ENCODE peak calls at places on chromosomes 5 and 9, in six cellular contexts. W, A, N, G, O and I are unnamed samples. For H3K36me3, the result is how much of the 10 kb centered on the place peaks cover.

GRCh38 chr5:10695055-10695649 is 65.9 kb downstream of the DAP start:
- DNase-seq in W (no peak), A (peak), N (peak), G (peak), O (peak), I (peak)

GRCh38 chr9:33256236-33256635 is 8.3 kb downstream of the BAG1 start:
- DNase-seq in W (no peak), A (no peak), N (no peak), G (no peak), O (no peak), I (no peak)

GRCh38 chr5:150419630-150420270 is 7.0 kb upstream of the CD74 start:
- DNase-seq in W (no peak), A (no peak), N (peak), G (no peak), O (no peak), I (no peak)

GRCh38 chr9:82923410-82924242 is 139.3 kb downstream of the RASEF start:
- DNase-seq in W (no peak), A (no peak), N (peak), G (peak), O (no peak), I (peak)

GRCh38 chr9:84723426-84723825 is 53.9 kb downstream of the NTRK2 start:
- DNase-seq in W (no peak), A (no peak), N (no peak), G (no peak), O (no peak), I (no peak)

GRCh38 chr5:73640861-73641320 is 14.9 kb downstream of the ARHGEF28 start:
- DNase-seq in W (no peak), A (no peak), N (no peak), G (no peak), O (no peak), I (no peak)

GRCh38 chr9:93187574-93187973 is 3.6 kb downstream of the WNK2 start:
- DNase-seq in W (no peak), A (no peak), N (no peak), G (no peak), O (no peak), I (no peak)

GRCh38 chr5:143002459-143003327 is 232.5 kb downstream of the ARHGAP26 start:
- DNase-seq in W (peak), A (no peak), N (peak), G (peak), O (no peak), I (no peak)

GRCh38 chr9:100346836-100347235 is 5.9 kb downstream of the TEX10 start:
- DNase-seq in W (no peak), A (no peak), N (no peak), G (no peak), O (no peak), I (no peak)

GRCh38 chr5:16140417-16140816 is 39.2 kb downstream of the MARCHF11 start:
- DNase-seq in W (no peak), A (no peak), N (no peak), G (no peak), O (no peak), I (no peak)

GRCh38 chr5:53095222-53095621 is 14.3 kb downstream of the MOCS2 start:
- DNase-seq in W (no peak), A (no peak), N (no peak), G (no peak), O (no peak), I (no peak)

GRCh38 chr5:68171101-68171558 is 44.4 kb upstream of the PIK3R1 start:
- DNase-seq in W (no peak), A (peak), N (peak), G (no peak), O (no peak), I (no peak)

GRCh38 chr5:2376486-2376885 is 375.0 kb downstream of the IRX2 start:
- DNase-seq in W (no peak), A (no peak), N (no peak), G (no peak), O (no peak), I (no peak)

GRCh38 chr9:96874947-96875459 is 20.7 kb upstream of the ZNF782 start:
- DNase-seq in W (peak), A (peak), N (no peak), G (peak), O (no peak), I (no peak)

GRCh38 chr9:131965101-131965500 is 114.6 kb downstream of the MED27 start:
- DNase-seq in W (no peak), A (no peak), N (peak), G (no peak), O (no peak), I (no peak)

GRCh38 chr5:156411131-156411727 is 84.3 kb downstream of the SGCD start:
- DNase-seq in W (no peak), A (no peak), N (no peak), G (no peak), O (no peak), I (no peak)

GRCh38 chr9:128823362-128823902 is 5.1 kb downstream of the ENDOG start:
- DNase-seq in W (no peak), A (peak), N (no peak), G (no peak), O (no peak), I (no peak)

GRCh38 chr5:136269978-136270377 is 77.0 kb upstream of the SMIM32 start:
- DNase-seq in W (no peak), A (no peak), N (no peak), G (no peak), O (no peak), I (no peak)

GRCh38 chr5:157611571-157612067 is 36.0 kb upstream of the ADAM19 start:
- DNase-seq in W (no peak), A (no peak), N (no peak), G (no peak), O (no peak), I (no peak)

GRCh38 chr5:151671979-151672378 is 14.7 kb downstream of the SPARC start:
- DNase-seq in W (no peak), A (no peak), N (no peak), G (no peak), O (no peak), I (no peak)

GRCh38 chr5:130836729-130837660 is 328.1 kb downstream of the HINT1 start:
- DNase-seq in W (no peak), A (no peak), N (no peak), G (no peak), O (no peak), I (no peak)

GRCh38 chr5:87190041-87190440 is 77.6 kb upstream of the RASA1 start:
- DNase-seq in W (no peak), A (no peak), N (no peak), G (no peak), O (no peak), I (no peak)

GRCh38 chr5:139660916-139661814 is 13.0 kb downstream of the CXXC5 start:
- DNase-seq in W (peak), A (peak), N (peak), G (peak), O (peak), I (peak)

GRCh38 chr9:110207071-110207923 is 662 bp downstream of the C9orf152 start:
- DNase-seq in W (no peak), A (no peak), N (no peak), G (no peak), O (no peak), I (no peak)

GRCh38 chr9:93575706-93576295 is 583 bp upstream of the PHF2 start:
- DNase-seq in W (peak), A (no peak), N (peak), G (no peak), O (peak), I (no peak)

GRCh38 chr5:69492391-69493234 is at the start of gene OCLN:
- DNase-seq in W (no peak), A (peak), N (peak), G (no peak), O (peak), I (peak)

GRCh38 chr5:93580387-93581100 is 475 bp downstream of the NR2F1-AS1 start:
- DNase-seq in W (no peak), A (no peak), N (peak), G (no peak), O (peak), I (peak)

GRCh38 chr5:68554566-68555279 is 339.2 kb downstream of the PIK3R1 start:
- DNase-seq in W (no peak), A (peak), N (peak), G (peak), O (peak), I (peak)

GRCh38 chr9:124768275-124768674 is 2.8 kb downstream of the NR6A1 start:
- DNase-seq in W (no peak), A (no peak), N (no peak), G (no peak), O (no peak), I (no peak)

DNA sequence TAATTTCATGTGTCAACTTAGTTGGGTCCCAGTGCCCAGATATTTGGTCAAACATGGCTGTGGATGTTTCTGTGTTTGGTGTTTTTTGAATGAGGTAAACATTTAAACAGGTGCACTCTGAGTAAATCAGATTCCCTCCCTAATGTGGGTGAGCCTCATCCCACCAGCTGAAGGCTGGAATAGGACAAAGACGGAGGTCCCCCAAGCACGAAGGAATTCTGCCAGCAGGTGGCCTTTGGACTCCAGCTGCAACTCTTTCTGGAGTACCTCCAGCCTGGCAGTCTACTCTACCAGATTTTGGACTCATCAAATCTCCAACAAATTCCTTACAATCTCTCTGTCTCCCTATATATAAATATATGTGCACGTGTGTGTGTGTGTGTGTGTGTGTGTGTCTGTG is 118.4 kb downstream of the TENT4A start:
- DNase-seq in W (no peak), A (no peak), N (no peak), G (no peak), O (no peak), I (no peak)
- TF ChIP-seq CTCF in W (no peak), A (no peak), N (no peak), G (no peak), O (no peak), I (no peak)

GRCh38 chr9:18694959-18695668 is 221.2 kb downstream of the ADAMTSL1 start:
- DNase-seq in W (no peak), A (no peak), N (no peak), G (no peak), O (no peak), I (no peak)
- H3K36me3 ChIP-seq in W (under half), A (under half), N (under half), G (under half), O (under half), I (under half)

GRCh38 chr9:108780949-108781734 is 74.6 kb downstream of the ACTL7B start:
- DNase-seq in W (no peak), A (no peak), N (no peak), G (no peak), O (no peak), I (no peak)

GRCh38 chr9:108779506-108779905 is 76.3 kb downstream of the ACTL7B start:
- DNase-seq in W (no peak), A (no peak), N (no peak), G (no peak), O (no peak), I (no peak)

GRCh38 chr9:108775901-108776306 is 79.9 kb downstream of the ACTL7B start:
- DNase-seq in W (no peak), A (no peak), N (no peak), G (no peak), O (no peak), I (no peak)

DNA sequence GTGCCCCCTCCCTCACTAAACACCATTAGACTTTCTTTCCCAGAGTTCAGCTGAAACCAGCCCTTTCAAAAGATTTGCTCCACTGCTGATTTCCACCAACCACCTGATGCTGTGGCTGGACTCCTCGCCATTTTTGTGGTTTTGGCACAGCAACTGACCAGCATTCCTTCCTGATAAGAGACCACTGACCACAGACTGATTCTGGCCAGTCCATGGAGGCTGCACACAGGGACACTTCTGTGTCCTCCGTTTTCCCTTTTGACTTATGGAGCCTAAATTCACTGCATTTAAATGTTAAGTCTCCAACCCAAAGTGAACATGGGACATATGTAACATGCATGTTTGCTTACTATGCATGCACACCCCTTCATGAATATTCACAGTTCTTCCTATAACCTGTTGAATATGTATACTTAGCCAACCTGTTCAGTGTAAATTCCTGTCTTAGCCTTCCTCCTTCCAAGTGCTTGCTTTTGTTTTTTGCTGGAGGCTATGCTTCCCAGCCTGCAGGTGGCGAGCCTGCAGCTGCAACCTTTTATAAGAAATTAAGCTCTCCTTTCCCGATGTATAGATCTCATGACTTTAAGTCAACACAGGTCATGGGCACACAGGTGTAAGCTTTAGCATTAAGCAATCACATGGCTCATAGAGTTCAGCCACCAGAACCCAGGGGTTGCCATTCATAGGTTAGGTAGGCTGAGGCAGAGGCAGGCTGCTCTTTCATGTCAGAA is 78.7 kb downstream of the ACTL7B start:
- DNase-seq in W (no peak), A (no peak), N (no peak), G (peak), O (no peak), I (no peak)
- TF ChIP-seq CTCF in W (no peak), A (no peak), N (peak), G (peak), O (peak), I (no peak)

DNA sequence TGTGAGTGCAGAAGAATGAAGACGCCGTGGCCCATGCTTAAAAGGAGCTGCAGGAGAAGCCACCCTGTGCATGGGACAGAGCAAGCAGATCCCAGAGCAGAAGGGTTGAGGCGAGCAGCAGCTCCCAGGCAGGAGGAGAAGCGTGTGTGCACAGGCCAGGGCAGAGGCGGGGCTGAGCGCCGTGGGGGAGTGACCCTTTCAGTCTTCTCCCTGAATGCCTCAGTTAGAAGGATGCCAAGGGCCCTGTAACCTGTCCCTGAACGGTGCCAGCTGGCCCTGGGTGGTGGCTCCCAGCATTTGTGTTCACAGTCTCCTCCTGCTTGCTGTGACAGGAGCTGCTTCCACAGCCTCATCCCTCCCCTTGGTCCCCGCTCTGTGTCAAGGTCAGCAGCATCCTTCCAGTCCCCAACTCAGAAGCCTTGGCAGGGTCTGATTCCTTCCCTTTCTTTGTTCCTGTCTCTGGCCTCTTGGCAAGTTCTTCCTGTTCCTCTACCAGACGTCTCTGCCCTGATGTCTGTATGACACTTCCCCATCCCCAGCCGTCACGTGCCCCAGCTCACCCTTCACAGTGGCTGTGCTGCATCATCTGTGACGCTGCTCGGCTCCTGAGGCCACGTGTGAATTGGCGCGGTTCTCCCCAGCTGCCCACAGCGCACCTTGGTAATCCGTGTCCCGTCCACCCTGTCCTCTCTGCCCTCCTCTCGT is 5.2 kb downstream of the EXOC3 start:
- DNase-seq in W (no peak), A (peak), N (no peak), G (no peak), O (no peak), I (no peak)
- H3K36me3 ChIP-seq in W (under half), A (under half), N (under half), G (half or more), O (half or more), I (half or more)

GRCh38 chr9:113153599-113153998 is 2.8 kb downstream of the SLC31A2 start:
- DNase-seq in W (no peak), A (no peak), N (no peak), G (no peak), O (no peak), I (no peak)

GRCh38 chr9:113151696-113152630 is 1.2 kb downstream of the SLC31A2 start:
- DNase-seq in W (no peak), A (no peak), N (no peak), G (no peak), O (no peak), I (no peak)

GRCh38 chr9:113154471-113154870 is 3.7 kb downstream of the SLC31A2 start:
- DNase-seq in W (no peak), A (no peak), N (no peak), G (peak), O (no peak), I (no peak)

GRCh38 chr9:113150670-113151591 is at the start of gene SLC31A2:
- DNase-seq in W (peak), A (peak), N (peak), G (peak), O (peak), I (peak)

DNA sequence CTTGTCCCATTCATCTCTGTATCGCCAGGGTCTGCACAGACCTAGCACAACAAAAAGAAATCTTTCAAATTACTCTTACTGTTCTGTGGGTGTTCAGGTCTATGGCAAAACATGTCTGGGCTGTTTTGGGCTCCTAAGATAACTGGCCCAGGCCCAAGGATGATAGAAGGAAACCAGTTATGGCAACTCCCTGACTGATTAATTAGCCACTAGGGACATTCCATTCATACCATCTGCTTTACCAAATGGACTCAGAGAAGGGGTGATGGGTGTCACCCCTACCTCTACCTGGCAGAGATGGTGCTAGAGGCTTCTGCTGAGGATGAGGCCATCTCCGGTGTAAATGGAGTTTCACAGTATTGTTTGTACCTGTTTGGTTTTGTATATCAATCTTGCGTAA is 1.9 kb downstream of the SLC31A2 start:
- DNase-seq in W (no peak), A (no peak), N (no peak), G (no peak), O (no peak), I (no peak)
- TF ChIP-seq CTCF in W (no peak), A (no peak), N (no peak), G (no peak), O (no peak), I (no peak)

GRCh38 chr9:116345817-116346216 is 192.2 kb downstream of the PAPPA start:
- DNase-seq in W (no peak), A (no peak), N (no peak), G (no peak), O (no peak), I (no peak)

GRCh38 chr9:116349684-116350083 is 196.1 kb downstream of the PAPPA start:
- DNase-seq in W (no peak), A (no peak), N (no peak), G (no peak), O (no peak), I (no peak)

GRCh38 chr9:116345393-116345792 is 191.8 kb downstream of the PAPPA start:
- DNase-seq in W (no peak), A (no peak), N (no peak), G (no peak), O (no peak), I (no peak)

GRCh38 chr9:116352958-116353357 is 199.4 kb downstream of the PAPPA start:
- DNase-seq in W (no peak), A (no peak), N (no peak), G (no peak), O (no peak), I (no peak)

DNA sequence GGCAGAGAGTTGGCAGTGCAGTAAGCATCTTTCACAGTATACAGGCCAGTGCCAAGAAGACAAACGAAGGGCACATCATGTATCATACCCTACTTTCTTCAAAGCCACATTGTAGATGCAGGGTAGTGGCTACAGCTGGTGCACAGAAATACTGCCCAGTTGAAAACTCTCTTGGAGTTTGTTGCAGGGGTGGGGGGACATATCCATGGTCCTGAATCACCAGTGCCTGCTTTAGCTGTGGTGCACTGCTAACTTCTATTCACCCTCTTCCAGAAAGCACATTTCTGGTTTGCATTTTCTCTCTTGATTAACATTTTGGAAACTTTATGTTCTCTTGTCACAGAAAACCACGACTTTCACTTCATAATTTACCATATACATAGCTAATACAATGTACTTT is 196.6 kb downstream of the PAPPA start:
- DNase-seq in W (no peak), A (no peak), N (no peak), G (no peak), O (no peak), I (no peak)
- H3K36me3 ChIP-seq in W (under half), A (under half), N (under half), G (half or more), O (half or more), I (under half)

GRCh38 chr5:133404724-133405123 is 207.6 kb downstream of the FSTL4 start:
- DNase-seq in W (no peak), A (no peak), N (no peak), G (no peak), O (no peak), I (no peak)
- TF ChIP-seq CTCF in W (no peak), A (no peak), N (peak), G (peak), O (peak), I (peak)

GRCh38 chr5:173321886-173322285 is 6.3 kb downstream of the STC2 start:
- DNase-seq in W (no peak), A (no peak), N (no peak), G (no peak), O (no peak), I (no peak)

GRCh38 chr5:173324115-173325001 is 3.9 kb downstream of the STC2 start:
- DNase-seq in W (no peak), A (peak), N (peak), G (no peak), O (peak), I (peak)

GRCh38 chr5:173323799-173324114 is 4.5 kb downstream of the STC2 start:
- DNase-seq in W (no peak), A (no peak), N (no peak), G (no peak), O (no peak), I (no peak)

GRCh38 chr5:173325091-173325698 is 3.0 kb downstream of the STC2 start:
- DNase-seq in W (no peak), A (no peak), N (no peak), G (no peak), O (no peak), I (no peak)

GRCh38 chr5:173323121-173323798 is 5.0 kb downstream of the STC2 start:
- DNase-seq in W (no peak), A (peak), N (no peak), G (no peak), O (no peak), I (no peak)
- H3K36me3 ChIP-seq in W (under half), A (under half), N (under half), G (half or more), O (under half), I (half or more)

GRCh38 chr9:10045598-10045997 is 567.2 kb downstream of the PTPRD start:
- DNase-seq in W (no peak), A (no peak), N (no peak), G (no peak), O (no peak), I (no peak)
- TF ChIP-seq CTCF in W (no peak), A (no peak), N (peak), G (peak), O (peak), I (no peak)